ENCODE peak calls at places on chromosome 1, in six cellular contexts. H is heart left ventricle, N is stomach, X is uterus, D is HCT116, W is ovary. K is an unnamed sample.

GRCh38 chr1:156487862-156488261 is 12.7 kb downstream of the MEF2D start:
- DNase-seq in X (no peak), H (no peak), N (no peak), D (no peak), W (no peak), K (no peak)

GRCh38 chr1:20048563-20048962 is 21.4 kb upstream of the PLA2G5 start:
- DNase-seq in X (no peak), W (no peak), D (no peak), N (no peak), H (no peak), K (no peak)

GRCh38 chr1:51282605-51283004 is 46.5 kb downstream of the RNF11 start:
- DNase-seq in N (no peak), X (no peak), H (no peak), D (no peak), W (no peak), K (no peak)

GRCh38 chr1:161086457-161086856 is 2.9 kb downstream of the NECTIN4 start:
- DNase-seq in H (no peak), D (no peak), X (no peak), N (no peak), W (no peak), K (no peak)

GRCh38 chr1:14438127-14438769 is 160.2 kb upstream of the KAZN start:
- DNase-seq in X (no peak), W (no peak), D (no peak), H (no peak), N (no peak), K (no peak)

GRCh38 chr1:20446796-20447195 is 39.2 kb downstream of the CAMK2N1 start:
- DNase-seq in W (no peak), N (no peak), X (no peak), H (no peak), D (no peak), K (no peak)

GRCh38 chr1:35691080-35691479 is 27.6 kb downstream of the C1orf216 start:
- DNase-seq in H (no peak), W (no peak), D (no peak), N (no peak), X (no peak), K (no peak)

GRCh38 chr1:43936470-43937151 is 3.0 kb downstream of the ARTN start:
- DNase-seq in N (peak; percentile 45), X (peak; percentile 35), D (no peak), W (peak; percentile 37), H (no peak), K (peak; percentile 57)

GRCh38 chr1:163712321-163712720 is 390.6 kb downstream of the NUF2 start:
- DNase-seq in W (no peak), D (no peak), X (no peak), H (no peak), N (no peak), K (no peak)

GRCh38 chr1:162626733-162627132 is 5.5 kb upstream of the DDR2 start:
- DNase-seq in D (no peak), H (no peak), X (no peak), N (no peak), W (no peak), K (no peak)

DNA sequence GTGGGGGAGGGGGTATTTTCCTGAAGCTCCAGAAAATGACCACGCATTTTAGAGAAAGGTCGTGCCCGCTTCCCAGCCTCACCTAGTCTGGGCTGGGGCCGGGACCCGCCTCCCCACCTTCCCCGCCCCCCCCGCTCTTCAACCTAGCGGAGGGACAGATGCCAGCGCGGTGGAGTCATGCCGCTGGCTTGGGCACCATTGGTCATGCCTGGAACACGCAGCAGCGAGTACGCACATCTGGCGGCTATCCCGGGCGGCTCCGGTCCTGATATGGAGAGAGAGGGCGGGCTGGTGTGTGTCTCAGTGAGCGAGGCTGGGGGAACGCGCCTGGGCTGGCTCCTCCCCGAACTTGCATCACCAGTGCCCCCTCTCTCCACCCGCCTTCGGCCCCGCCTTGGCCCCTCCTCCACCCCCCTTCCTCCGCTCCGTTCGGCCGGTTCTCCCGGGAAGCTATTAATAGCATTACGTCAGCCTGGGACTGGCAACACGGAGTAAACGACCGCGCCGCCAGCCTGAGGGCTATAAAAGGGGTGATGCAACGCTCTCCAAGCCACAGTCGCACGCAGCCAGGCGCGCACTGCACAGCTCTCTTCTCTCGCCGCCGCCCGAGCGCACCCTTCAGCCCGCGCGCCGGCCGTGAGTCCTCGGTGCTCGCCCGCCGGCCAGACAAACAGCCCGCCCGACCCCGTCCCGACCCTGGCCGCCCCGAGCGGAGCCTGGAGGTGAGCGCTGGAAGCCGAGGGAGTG is at the start of gene ATF3:
- DNase-seq in D (peak; percentile 98), N (peak; percentile 100), H (peak; percentile 99), W (peak; percentile 99), X (peak; percentile 100), K (peak; percentile 100)
- TF ChIP-seq POLR2A in D (peak; percentile 99), N (no peak), H (peak; percentile 99), W (peak; percentile 100), X (peak; percentile 93), K (peak; percentile 99)

GRCh38 chr1:116559304-116559761 is 11.5 kb downstream of the CD58 start:
- DNase-seq in N (no peak), X (no peak), W (no peak), H (no peak), D (no peak), K (no peak)

GRCh38 chr1:116565222-116565621 is 5.6 kb downstream of the CD58 start:
- DNase-seq in N (no peak), D (no peak), W (no peak), H (no peak), X (no peak), K (no peak)

GRCh38 chr1:116558140-116558549 is 12.7 kb downstream of the CD58 start:
- DNase-seq in D (no peak), H (no peak), W (no peak), N (no peak), X (no peak), K (no peak)

GRCh38 chr1:116560704-116561490 is 9.9 kb downstream of the CD58 start:
- DNase-seq in X (no peak), W (no peak), D (no peak), N (no peak), H (no peak), K (no peak)

GRCh38 chr1:116561563-116561962 is 9.3 kb downstream of the CD58 start:
- DNase-seq in X (no peak), D (no peak), W (no peak), H (no peak), N (no peak), K (no peak)
- H3K27me3 ChIP-seq in X (no peaks in the 10 kb centered on the region), D (no peaks in the 10 kb centered on the region), W (no peaks in the 10 kb centered on the region), H (no peaks in the 10 kb centered on the region), N (no peaks in the 10 kb centered on the region), K (no peaks in the 10 kb centered on the region)

GRCh38 chr1:33012165-33012564 is 24.5 kb downstream of the AK2 start:
- DNase-seq in N (no peak), W (no peak), D (no peak), X (no peak), H (no peak), K (no peak)

GRCh38 chr1:33008051-33008914 is 28.4 kb downstream of the AK2 start:
- DNase-seq in D (no peak), X (no peak), N (peak; percentile 83), H (no peak), W (no peak), K (no peak)

GRCh38 chr1:33009561-33009960 is 27.1 kb downstream of the AK2 start:
- DNase-seq in W (no peak), H (no peak), D (no peak), N (no peak), X (no peak), K (no peak)

GRCh38 chr1:33013791-33014190 is 22.9 kb downstream of the AK2 start:
- DNase-seq in X (no peak), N (no peak), H (no peak), W (no peak), D (no peak), K (no peak)

GRCh38 chr1:33010946-33011731 is 25.5 kb downstream of the AK2 start:
- DNase-seq in N (peak; percentile 76), H (peak; percentile 85), X (peak; percentile 28), W (no peak), D (no peak), K (peak; percentile 68)
- TF ChIP-seq POLR2A in N (no peak), H (no peak), X (no peak), W (no peak), D (no peak), K (no peak)

GRCh38 chr1:207959995-207960745 is 49.2 kb upstream of the CD34 start:
- DNase-seq in X (no peak), D (no peak), H (no peak), N (no peak), W (no peak), K (no peak)

GRCh38 chr1:207962716-207963428 is 51.9 kb upstream of the CD34 start:
- DNase-seq in N (peak; percentile 76), W (peak; percentile 62), D (no peak), X (peak; percentile 42), H (peak; percentile 66), K (no peak)

GRCh38 chr1:207956976-207957375 is 46.1 kb upstream of the CD34 start:
- DNase-seq in X (no peak), H (no peak), D (no peak), W (no peak), N (no peak), K (no peak)

GRCh38 chr1:207958376-207959139 is 47.6 kb upstream of the CD34 start:
- DNase-seq in N (no peak), D (no peak), H (no peak), X (no peak), W (no peak), K (no peak)

DNA sequence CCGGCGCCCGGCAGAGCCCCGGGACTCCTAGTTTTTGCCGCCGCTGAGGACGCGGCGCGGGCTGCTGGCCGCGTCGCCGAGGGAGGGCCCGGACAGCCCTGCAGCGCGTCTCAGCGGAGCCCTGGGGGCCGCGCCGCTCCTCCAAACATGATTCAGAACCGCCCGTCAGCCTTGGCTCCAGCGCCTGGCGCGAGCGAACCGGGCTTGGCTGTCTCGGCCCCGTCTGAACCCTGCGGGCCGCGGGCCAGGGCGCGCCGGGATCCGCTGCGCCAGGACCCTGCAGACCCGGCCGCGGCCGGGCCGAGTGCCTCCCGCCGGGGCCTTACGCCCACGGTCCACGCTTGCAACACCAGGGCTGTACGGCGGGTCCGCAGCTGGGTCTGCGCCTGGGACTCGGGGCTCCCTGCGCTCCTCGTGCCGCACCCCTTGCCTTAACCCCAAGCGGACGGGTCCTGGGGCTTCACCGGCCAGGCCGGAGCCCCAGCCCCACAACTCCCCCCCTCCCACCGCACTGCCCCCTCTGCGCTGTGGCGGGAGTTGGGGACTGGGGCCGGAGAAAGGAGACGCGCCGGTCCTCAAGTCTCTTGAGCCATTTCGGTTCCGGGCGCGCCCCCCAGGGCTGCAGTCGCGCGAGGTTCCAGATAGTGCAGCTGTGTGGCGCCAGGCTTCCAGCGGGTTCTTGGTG is 48.4 kb upstream of the CD34 start:
- DNase-seq in H (peak; percentile 86), W (peak; percentile 91), X (peak; percentile 92), N (peak; percentile 68), D (no peak), K (peak; percentile 90)
- H3K27me3 ChIP-seq in H (no peaks in the 10 kb centered on the region), W (no peaks in the 10 kb centered on the region), X (no peaks in the 10 kb centered on the region), N (no peaks in the 10 kb centered on the region), D (no peaks in the 10 kb centered on the region), K (no peaks in the 10 kb centered on the region)

DNA sequence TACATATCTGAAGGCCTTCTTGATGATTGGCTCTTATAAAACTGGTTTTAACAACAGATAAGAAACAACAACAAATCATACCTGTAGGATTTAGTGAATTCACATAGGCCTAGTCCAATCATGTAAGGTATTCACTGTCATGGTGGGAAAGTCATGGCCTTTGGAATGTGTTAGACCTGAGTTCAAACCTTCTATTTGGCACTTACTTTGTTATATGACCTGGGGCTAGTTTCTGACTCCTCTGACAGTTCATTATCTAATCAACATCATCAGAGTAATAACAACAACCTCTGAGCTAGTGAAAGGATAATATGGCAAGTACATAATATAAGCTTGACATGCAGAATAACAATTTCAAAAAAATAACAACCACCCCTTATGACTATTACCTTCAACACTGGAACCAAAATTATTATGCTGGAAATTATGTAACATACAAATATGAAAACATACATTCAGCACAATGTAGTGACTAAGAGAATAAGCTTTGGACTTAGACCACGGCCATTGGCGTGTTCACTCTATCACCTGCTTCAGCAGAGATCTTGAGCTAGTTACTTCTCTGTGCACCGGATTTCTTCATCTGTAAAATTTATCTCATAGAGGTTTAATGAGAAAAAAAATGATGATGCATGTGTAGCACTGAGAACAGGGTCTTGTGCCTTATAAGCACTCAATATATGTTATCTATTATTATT is 597.6 kb downstream of the LMO4 start:
- DNase-seq in H (no peak), D (no peak), X (no peak), W (no peak), N (no peak), K (no peak)
- TF ChIP-seq POLR2A in H (no peak), D (no peak), X (no peak), W (no peak), N (no peak), K (no peak)